ENCODE peak calls at places on chromosomes 3 and 15, in six cellular contexts. One of them, this sample, is unnamed.

GRCh38 chr15:36632196-36632595 is 52.8 kb downstream of the CDIN1 start:
- DNase-seq in progenitor cell of endocrine pancreas: no peak
- DNase-seq in mesothelial cell of epicardium: no peak
- DNase-seq in IMR-90: peak; percentile 75
- DNase-seq in AG09309: peak; percentile 8
- DNase-seq in NCI-H1092: no peak
- DNase-seq in this sample: no peak

GRCh38 chr15:75532413-75533250 is 46.5 kb downstream of the PTPN9 start:
- DNase-seq in progenitor cell of endocrine pancreas: peak; percentile 10
- DNase-seq in mesothelial cell of epicardium: no peak
- DNase-seq in IMR-90: peak; percentile 88
- DNase-seq in AG09309: no peak
- DNase-seq in NCI-H1092: no peak
- DNase-seq in this sample: no peak

GRCh38 chr3:105967117-105967516 is 98.3 kb upstream of the CBLB start:
- DNase-seq in progenitor cell of endocrine pancreas: no peak
- DNase-seq in mesothelial cell of epicardium: no peak
- DNase-seq in IMR-90: peak; percentile 42
- DNase-seq in AG09309: peak; percentile 35
- DNase-seq in NCI-H1092: no peak
- DNase-seq in this sample: no peak

GRCh38 chr3:31382856-31383255 is 149.9 kb upstream of the STT3B start:
- DNase-seq in progenitor cell of endocrine pancreas: no peak
- DNase-seq in mesothelial cell of epicardium: no peak
- DNase-seq in IMR-90: no peak
- DNase-seq in AG09309: no peak
- DNase-seq in NCI-H1092: no peak
- DNase-seq in this sample: no peak

GRCh38 chr3:98788651-98789050 is 25.5 kb downstream of the ST3GAL6 start:
- DNase-seq in progenitor cell of endocrine pancreas: no peak
- DNase-seq in mesothelial cell of epicardium: no peak
- DNase-seq in IMR-90: no peak
- DNase-seq in AG09309: no peak
- DNase-seq in NCI-H1092: no peak
- DNase-seq in this sample: no peak

GRCh38 chr3:4311496-4311895 is 8.3 kb downstream of the SETMAR start:
- DNase-seq in progenitor cell of endocrine pancreas: no peak
- DNase-seq in mesothelial cell of epicardium: no peak
- DNase-seq in IMR-90: no peak
- DNase-seq in AG09309: no peak
- DNase-seq in NCI-H1092: no peak
- DNase-seq in this sample: no peak

GRCh38 chr3:46656778-46657556 is 36.5 kb downstream of the ALS2CL start:
- DNase-seq in progenitor cell of endocrine pancreas: no peak
- DNase-seq in mesothelial cell of epicardium: no peak
- DNase-seq in IMR-90: no peak
- DNase-seq in AG09309: peak; percentile 44
- DNase-seq in NCI-H1092: peak; percentile 47
- DNase-seq in this sample: peak; percentile 66

GRCh38 chr3:14319654-14320182 is 82.7 kb upstream of the SLC6A6 start:
- DNase-seq in progenitor cell of endocrine pancreas: no peak
- DNase-seq in mesothelial cell of epicardium: no peak
- DNase-seq in IMR-90: peak; percentile 77
- DNase-seq in AG09309: no peak
- DNase-seq in NCI-H1092: no peak
- DNase-seq in this sample: no peak

GRCh38 chr15:31275331-31276262 is 51.0 kb upstream of the KLF13 start:
- DNase-seq in progenitor cell of endocrine pancreas: no peak
- DNase-seq in mesothelial cell of epicardium: no peak
- DNase-seq in IMR-90: no peak
- DNase-seq in AG09309: no peak
- DNase-seq in NCI-H1092: no peak
- DNase-seq in this sample: no peak

GRCh38 chr3:12869025-12869695 is 27.8 kb upstream of the RPL32 start:
- DNase-seq in progenitor cell of endocrine pancreas: peak; percentile 72
- DNase-seq in mesothelial cell of epicardium: peak; percentile 63
- DNase-seq in IMR-90: no peak
- DNase-seq in AG09309: no peak
- DNase-seq in NCI-H1092: peak; percentile 36
- DNase-seq in this sample: no peak

GRCh38 chr15:71506946-71507345 is 303.4 kb upstream of the NR2E3 start:
- DNase-seq in progenitor cell of endocrine pancreas: no peak
- DNase-seq in mesothelial cell of epicardium: no peak
- DNase-seq in IMR-90: no peak
- DNase-seq in AG09309: no peak
- DNase-seq in NCI-H1092: no peak
- DNase-seq in this sample: no peak

GRCh38 chr3:156751461-156752025 is 74.6 kb upstream of the LEKR1 start:
- DNase-seq in progenitor cell of endocrine pancreas: no peak
- DNase-seq in mesothelial cell of epicardium: no peak
- DNase-seq in IMR-90: peak; percentile 79
- DNase-seq in AG09309: peak; percentile 98
- DNase-seq in NCI-H1092: no peak
- DNase-seq in this sample: no peak

GRCh38 chr3:184450542-184450941 is 70.7 kb downstream of the CHRD start:
- DNase-seq in progenitor cell of endocrine pancreas: no peak
- DNase-seq in mesothelial cell of epicardium: no peak
- DNase-seq in IMR-90: no peak
- DNase-seq in AG09309: no peak
- DNase-seq in NCI-H1092: no peak
- DNase-seq in this sample: no peak

GRCh38 chr3:44184319-44184953 is 57.2 kb upstream of the TOPAZ1 start:
- DNase-seq in progenitor cell of endocrine pancreas: no peak
- DNase-seq in mesothelial cell of epicardium: no peak
- DNase-seq in IMR-90: no peak
- DNase-seq in AG09309: no peak
- DNase-seq in NCI-H1092: no peak
- DNase-seq in this sample: no peak

GRCh38 chr3:32856901-32857507 is 39.2 kb downstream of the TRIM71 start:
- DNase-seq in progenitor cell of endocrine pancreas: no peak
- DNase-seq in mesothelial cell of epicardium: no peak
- DNase-seq in IMR-90: no peak
- DNase-seq in AG09309: no peak
- DNase-seq in NCI-H1092: no peak
- DNase-seq in this sample: no peak

GRCh38 chr3:66472313-66473134 is 28.3 kb downstream of the LRIG1 start:
- DNase-seq in progenitor cell of endocrine pancreas: no peak
- DNase-seq in mesothelial cell of epicardium: no peak
- DNase-seq in IMR-90: peak; percentile 88
- DNase-seq in AG09309: no peak
- DNase-seq in NCI-H1092: no peak
- DNase-seq in this sample: no peak

GRCh38 chr15:91561371-91562100 is 292.0 kb upstream of the SLCO3A1 start:
- DNase-seq in progenitor cell of endocrine pancreas: no peak
- DNase-seq in mesothelial cell of epicardium: no peak
- DNase-seq in IMR-90: peak; percentile 98
- DNase-seq in AG09309: peak; percentile 83
- DNase-seq in NCI-H1092: no peak
- DNase-seq in this sample: no peak

GRCh38 chr3:101038880-101039279 is 45.7 kb upstream of the ABI3BP start:
- DNase-seq in progenitor cell of endocrine pancreas: no peak
- DNase-seq in mesothelial cell of epicardium: no peak
- DNase-seq in IMR-90: no peak
- DNase-seq in AG09309: peak; percentile 37
- DNase-seq in NCI-H1092: no peak
- DNase-seq in this sample: no peak

GRCh38 chr3:143590660-143591059 is 257.6 kb downstream of the SLC9A9 start:
- DNase-seq in progenitor cell of endocrine pancreas: no peak
- DNase-seq in mesothelial cell of epicardium: no peak
- DNase-seq in IMR-90: no peak
- DNase-seq in AG09309: no peak
- DNase-seq in NCI-H1092: no peak
- DNase-seq in this sample: no peak

GRCh38 chr3:81592101-81592500 is 169.3 kb downstream of the GBE1 start:
- DNase-seq in progenitor cell of endocrine pancreas: no peak
- DNase-seq in mesothelial cell of epicardium: no peak
- DNase-seq in IMR-90: peak; percentile 70
- DNase-seq in AG09309: no peak
- DNase-seq in NCI-H1092: no peak
- DNase-seq in this sample: no peak

GRCh38 chr3:25713316-25713967 is 48.7 kb upstream of the TOP2B start:
- DNase-seq in progenitor cell of endocrine pancreas: no peak
- DNase-seq in mesothelial cell of epicardium: no peak
- DNase-seq in IMR-90: no peak
- DNase-seq in AG09309: peak; percentile 1
- DNase-seq in NCI-H1092: no peak
- DNase-seq in this sample: no peak

GRCh38 chr3:122754867-122755835 is 38.5 kb downstream of the HSPBAP1 start:
- DNase-seq in progenitor cell of endocrine pancreas: no peak
- DNase-seq in mesothelial cell of epicardium: no peak
- DNase-seq in IMR-90: peak; percentile 44
- DNase-seq in AG09309: peak; percentile 13
- DNase-seq in NCI-H1092: no peak
- DNase-seq in this sample: no peak

GRCh38 chr3:11915621-11916417 is 69.1 kb upstream of the TAMM41 start:
- DNase-seq in progenitor cell of endocrine pancreas: no peak
- DNase-seq in mesothelial cell of epicardium: no peak
- DNase-seq in IMR-90: no peak
- DNase-seq in AG09309: no peak
- DNase-seq in NCI-H1092: no peak
- DNase-seq in this sample: no peak

GRCh38 chr3:113747719-113748046 is 848 bp downstream of the ATP6V1A start:
- DNase-seq in progenitor cell of endocrine pancreas: no peak
- DNase-seq in mesothelial cell of epicardium: no peak
- DNase-seq in IMR-90: no peak
- DNase-seq in AG09309: no peak
- DNase-seq in NCI-H1092: no peak
- DNase-seq in this sample: no peak

GRCh38 chr15:100909582-100909981 is 9.6 kb upstream of the LRRK1 start:
- DNase-seq in progenitor cell of endocrine pancreas: no peak
- DNase-seq in mesothelial cell of epicardium: no peak
- DNase-seq in IMR-90: no peak
- DNase-seq in AG09309: no peak
- DNase-seq in NCI-H1092: no peak
- DNase-seq in this sample: no peak

GRCh38 chr15:98363955-98364354 is 284.4 kb upstream of the IGF1R start:
- DNase-seq in progenitor cell of endocrine pancreas: no peak
- DNase-seq in mesothelial cell of epicardium: no peak
- DNase-seq in IMR-90: no peak
- DNase-seq in AG09309: no peak
- DNase-seq in NCI-H1092: no peak
- DNase-seq in this sample: no peak

GRCh38 chr15:85047271-85047948 is 65.8 kb downstream of the PDE8A start:
- DNase-seq in progenitor cell of endocrine pancreas: no peak
- DNase-seq in mesothelial cell of epicardium: no peak
- DNase-seq in IMR-90: peak; percentile 99
- DNase-seq in AG09309: peak; percentile 75
- DNase-seq in NCI-H1092: no peak
- DNase-seq in this sample: no peak

GRCh38 chr3:34140606-34141005 is 342.2 kb downstream of the PDCD6IP start:
- DNase-seq in progenitor cell of endocrine pancreas: no peak
- DNase-seq in mesothelial cell of epicardium: no peak
- DNase-seq in IMR-90: no peak
- DNase-seq in AG09309: no peak
- DNase-seq in NCI-H1092: no peak
- DNase-seq in this sample: no peak

GRCh38 chr15:90315276-90315982 is 36.7 kb upstream of the ZNF774 start:
- DNase-seq in progenitor cell of endocrine pancreas: no peak
- DNase-seq in mesothelial cell of epicardium: no peak
- DNase-seq in IMR-90: peak; percentile 56
- DNase-seq in AG09309: peak; percentile 50
- DNase-seq in NCI-H1092: no peak
- DNase-seq in this sample: no peak

GRCh38 chr3:187744169-187745151 is 808 bp downstream of the BCL6 start:
- DNase-seq in progenitor cell of endocrine pancreas: no peak
- DNase-seq in mesothelial cell of epicardium: no peak
- DNase-seq in IMR-90: peak; percentile 49
- DNase-seq in AG09309: no peak
- DNase-seq in NCI-H1092: no peak
- DNase-seq in this sample: no peak

GRCh38 chr3:53729618-53730017 is 116.6 kb downstream of the CHDH start:
- DNase-seq in progenitor cell of endocrine pancreas: no peak
- DNase-seq in mesothelial cell of epicardium: no peak
- DNase-seq in IMR-90: no peak
- DNase-seq in AG09309: no peak
- DNase-seq in NCI-H1092: no peak
- DNase-seq in this sample: no peak